ENCODE peak calls at places on chromosomes 4 and X, in eight cellular contexts. One of them, this sample, is unnamed.

GRCh38 chrX:9573282-9574106 is 108.6 kb downstream of the TBL1X start:
- DNase-seq in neuronal stem cell: no peak
- DNase-seq in cardiac fibroblast: no peak
- DNase-seq in Caki2: peak
- DNase-seq in EL: no peak
- DNase-seq in fibroblast of lung: no peak
- DNase-seq in left cardiac atrium: no peak
- DNase-seq in H7: peak
- DNase-seq in this sample: no peak

GRCh38 chrX:67545772-67546495 is 2.1 kb downstream of the AR start:
- DNase-seq in H7: peak
- DNase-seq in EL: peak
- DNase-seq in neuronal stem cell: peak
- DNase-seq in left cardiac atrium: peak
- DNase-seq in fibroblast of lung: peak
- DNase-seq in Caki2: peak
- DNase-seq in cardiac fibroblast: peak
- DNase-seq in this sample: peak

GRCh38 chr4:40055379-40055872 is 1.2 kb upstream of the N4BP2 start:
- DNase-seq in EL: no peak
- DNase-seq in H7: no peak
- DNase-seq in cardiac fibroblast: no peak
- DNase-seq in fibroblast of lung: no peak
- DNase-seq in neuronal stem cell: peak
- DNase-seq in left cardiac atrium: no peak
- DNase-seq in Caki2: no peak
- DNase-seq in this sample: no peak

GRCh38 chrX:15915959-15916703 is 61.5 kb upstream of the AP1S2 start:
- DNase-seq in cardiac fibroblast: peak
- DNase-seq in left cardiac atrium: no peak
- DNase-seq in Caki2: no peak
- DNase-seq in H7: no peak
- DNase-seq in fibroblast of lung: no peak
- DNase-seq in neuronal stem cell: no peak
- DNase-seq in EL: peak
- DNase-seq in this sample: no peak

GRCh38 chr4:11769425-11769824 is 340.7 kb upstream of the HS3ST1 start:
- DNase-seq in neuronal stem cell: no peak
- DNase-seq in cardiac fibroblast: peak
- DNase-seq in Caki2: no peak
- DNase-seq in H7: no peak
- DNase-seq in EL: no peak
- DNase-seq in left cardiac atrium: peak
- DNase-seq in fibroblast of lung: peak
- DNase-seq in this sample: no peak

GRCh38 chrX:153245288-153245731 is 66.2 kb downstream of the MAGEA1 start:
- DNase-seq in cardiac fibroblast: peak
- DNase-seq in left cardiac atrium: no peak
- DNase-seq in fibroblast of lung: peak
- DNase-seq in H7: peak
- DNase-seq in EL: no peak
- DNase-seq in neuronal stem cell: peak
- DNase-seq in Caki2: peak
- DNase-seq in this sample: peak

GRCh38 chr4:2085496-2085901 is 26.4 kb downstream of the NAT8L start:
- DNase-seq in left cardiac atrium: no peak
- DNase-seq in EL: no peak
- DNase-seq in H7: no peak
- DNase-seq in Caki2: no peak
- DNase-seq in neuronal stem cell: no peak
- DNase-seq in cardiac fibroblast: no peak
- DNase-seq in fibroblast of lung: no peak
- DNase-seq in this sample: no peak

GRCh38 chr4:151408630-151409469 is at the start of gene FHIP1A:
- DNase-seq in left cardiac atrium: peak
- DNase-seq in neuronal stem cell: peak
- DNase-seq in cardiac fibroblast: peak
- DNase-seq in H7: peak
- DNase-seq in Caki2: peak
- DNase-seq in EL: peak
- DNase-seq in fibroblast of lung: peak
- DNase-seq in this sample: peak

GRCh38 chr4:87053802-87054767 is 119.3 kb downstream of the AFF1 start:
- DNase-seq in Caki2: no peak
- DNase-seq in left cardiac atrium: no peak
- DNase-seq in EL: no peak
- DNase-seq in cardiac fibroblast: no peak
- DNase-seq in H7: no peak
- DNase-seq in fibroblast of lung: no peak
- DNase-seq in neuronal stem cell: no peak
- DNase-seq in this sample: no peak

GRCh38 chr4:118585015-118585414 is 100.2 kb upstream of the METTL14 start:
- DNase-seq in EL: no peak
- DNase-seq in Caki2: no peak
- DNase-seq in fibroblast of lung: no peak
- DNase-seq in H7: no peak
- DNase-seq in cardiac fibroblast: no peak
- DNase-seq in left cardiac atrium: no peak
- DNase-seq in neuronal stem cell: no peak
- DNase-seq in this sample: no peak

GRCh38 chr4:28278676-28279075 is 1418.0 kb downstream of the STIM2 start:
- DNase-seq in fibroblast of lung: no peak
- DNase-seq in cardiac fibroblast: no peak
- DNase-seq in H7: no peak
- DNase-seq in neuronal stem cell: no peak
- DNase-seq in left cardiac atrium: no peak
- DNase-seq in Caki2: no peak
- DNase-seq in EL: no peak
- DNase-seq in this sample: no peak

GRCh38 chr4:122700178-122700725 is 32.3 kb upstream of the BBS12 start:
- DNase-seq in Caki2: no peak
- DNase-seq in H7: no peak
- DNase-seq in fibroblast of lung: peak
- DNase-seq in left cardiac atrium: peak
- DNase-seq in EL: peak
- DNase-seq in cardiac fibroblast: peak
- DNase-seq in neuronal stem cell: no peak
- DNase-seq in this sample: peak

GRCh38 chr4:158722291-158722916 is 792 bp downstream of the PPID start:
- DNase-seq in cardiac fibroblast: peak
- DNase-seq in neuronal stem cell: peak
- DNase-seq in fibroblast of lung: peak
- DNase-seq in Caki2: peak
- DNase-seq in left cardiac atrium: no peak
- DNase-seq in H7: peak
- DNase-seq in EL: peak
- DNase-seq in this sample: peak

GRCh38 chrX:153934473-153935325 is at the start of gene NAA10:
- DNase-seq in left cardiac atrium: peak
- DNase-seq in neuronal stem cell: peak
- DNase-seq in EL: peak
- DNase-seq in Caki2: peak
- DNase-seq in H7: peak
- DNase-seq in cardiac fibroblast: peak
- DNase-seq in fibroblast of lung: peak
- DNase-seq in this sample: peak

GRCh38 chr4:174538876-174539250 is 16.6 kb upstream of the HPGD start:
- DNase-seq in fibroblast of lung: no peak
- DNase-seq in cardiac fibroblast: no peak
- DNase-seq in neuronal stem cell: no peak
- DNase-seq in left cardiac atrium: no peak
- DNase-seq in Caki2: no peak
- DNase-seq in EL: no peak
- DNase-seq in H7: no peak
- DNase-seq in this sample: no peak

GRCh38 chr4:136441629-136442282 is 1090.5 kb downstream of the PCDH18 start:
- DNase-seq in left cardiac atrium: no peak
- DNase-seq in EL: no peak
- DNase-seq in fibroblast of lung: no peak
- DNase-seq in cardiac fibroblast: no peak
- DNase-seq in H7: no peak
- DNase-seq in neuronal stem cell: no peak
- DNase-seq in Caki2: no peak
- DNase-seq in this sample: no peak

GRCh38 chr4:168220893-168221292 is 97.7 kb downstream of the DDX60 start:
- DNase-seq in neuronal stem cell: no peak
- DNase-seq in fibroblast of lung: no peak
- DNase-seq in cardiac fibroblast: peak
- DNase-seq in Caki2: peak
- DNase-seq in EL: peak
- DNase-seq in left cardiac atrium: no peak
- DNase-seq in H7: no peak
- DNase-seq in this sample: peak

GRCh38 chrX:10015711-10016515 is 48.8 kb downstream of the CLDN34 start:
- DNase-seq in neuronal stem cell: no peak
- DNase-seq in EL: peak
- DNase-seq in left cardiac atrium: peak
- DNase-seq in cardiac fibroblast: peak
- DNase-seq in Caki2: no peak
- DNase-seq in H7: peak
- DNase-seq in fibroblast of lung: peak
- DNase-seq in this sample: peak

GRCh38 chr4:1615786-1616573 is 68.1 kb downstream of the FAM53A start:
- DNase-seq in Caki2: no peak
- DNase-seq in EL: no peak
- DNase-seq in H7: no peak
- DNase-seq in left cardiac atrium: peak
- DNase-seq in cardiac fibroblast: no peak
- DNase-seq in fibroblast of lung: no peak
- DNase-seq in neuronal stem cell: no peak
- DNase-seq in this sample: no peak

GRCh38 chr4:186845137-186845842 is 121.6 kb upstream of the FAT1 start:
- DNase-seq in left cardiac atrium: peak
- DNase-seq in Caki2: peak
- DNase-seq in EL: peak
- DNase-seq in H7: no peak
- DNase-seq in cardiac fibroblast: peak
- DNase-seq in neuronal stem cell: no peak
- DNase-seq in fibroblast of lung: peak
- DNase-seq in this sample: peak

GRCh38 chrX:10051866-10052265 is 84.7 kb downstream of the CLDN34 start:
- DNase-seq in Caki2: no peak
- DNase-seq in EL: no peak
- DNase-seq in neuronal stem cell: no peak
- DNase-seq in fibroblast of lung: no peak
- DNase-seq in cardiac fibroblast: no peak
- DNase-seq in H7: no peak
- DNase-seq in left cardiac atrium: no peak
- DNase-seq in this sample: no peak

GRCh38 chr4:86185659-86186058 is 174.2 kb downstream of the MAPK10 start:
- DNase-seq in left cardiac atrium: no peak
- DNase-seq in Caki2: no peak
- DNase-seq in fibroblast of lung: no peak
- DNase-seq in H7: no peak
- DNase-seq in neuronal stem cell: no peak
- DNase-seq in cardiac fibroblast: no peak
- DNase-seq in EL: no peak
- DNase-seq in this sample: no peak

GRCh38 chr4:123216946-123217345 is 179.6 kb upstream of the SPRY1 start:
- DNase-seq in cardiac fibroblast: no peak
- DNase-seq in left cardiac atrium: no peak
- DNase-seq in Caki2: no peak
- DNase-seq in neuronal stem cell: no peak
- DNase-seq in EL: no peak
- DNase-seq in H7: no peak
- DNase-seq in fibroblast of lung: no peak
- DNase-seq in this sample: no peak

GRCh38 chr4:121484633-121485032 is 103.8 kb upstream of the QRFPR start:
- DNase-seq in H7: peak
- DNase-seq in EL: peak
- DNase-seq in cardiac fibroblast: peak
- DNase-seq in fibroblast of lung: peak
- DNase-seq in left cardiac atrium: peak
- DNase-seq in neuronal stem cell: peak
- DNase-seq in Caki2: peak
- DNase-seq in this sample: peak

GRCh38 chr4:165767671-165768070 is 105.4 kb upstream of the TLL1 start:
- DNase-seq in EL: no peak
- DNase-seq in fibroblast of lung: no peak
- DNase-seq in cardiac fibroblast: no peak
- DNase-seq in H7: no peak
- DNase-seq in neuronal stem cell: no peak
- DNase-seq in Caki2: no peak
- DNase-seq in left cardiac atrium: no peak
- DNase-seq in this sample: no peak

GRCh38 chr4:183478926-183479325 is 25.9 kb upstream of the ING2 start:
- DNase-seq in neuronal stem cell: no peak
- DNase-seq in cardiac fibroblast: no peak
- DNase-seq in Caki2: no peak
- DNase-seq in EL: no peak
- DNase-seq in fibroblast of lung: no peak
- DNase-seq in left cardiac atrium: no peak
- DNase-seq in H7: no peak
- DNase-seq in this sample: no peak

GRCh38 chr4:87521757-87522374 is 7.3 kb downstream of the SPARCL1 start:
- DNase-seq in cardiac fibroblast: peak
- DNase-seq in Caki2: peak
- DNase-seq in H7: no peak
- DNase-seq in left cardiac atrium: no peak
- DNase-seq in neuronal stem cell: no peak
- DNase-seq in EL: no peak
- DNase-seq in fibroblast of lung: peak
- DNase-seq in this sample: peak

GRCh38 chrX:18873189-18873791 is 110.6 kb downstream of the PHKA2 start:
- DNase-seq in fibroblast of lung: peak
- DNase-seq in left cardiac atrium: peak
- DNase-seq in Caki2: peak
- DNase-seq in cardiac fibroblast: peak
- DNase-seq in neuronal stem cell: no peak
- DNase-seq in EL: peak
- DNase-seq in H7: no peak
- DNase-seq in this sample: peak

GRCh38 chr4:77021614-77022089 is 54.1 kb downstream of the CCNI start:
- DNase-seq in cardiac fibroblast: peak
- DNase-seq in neuronal stem cell: no peak
- DNase-seq in left cardiac atrium: no peak
- DNase-seq in Caki2: no peak
- DNase-seq in EL: peak
- DNase-seq in H7: no peak
- DNase-seq in fibroblast of lung: peak
- DNase-seq in this sample: peak

GRCh38 chr4:108080752-108081151 is 88.0 kb downstream of the LEF1 start:
- DNase-seq in fibroblast of lung: no peak
- DNase-seq in left cardiac atrium: no peak
- DNase-seq in EL: no peak
- DNase-seq in H7: no peak
- DNase-seq in neuronal stem cell: no peak
- DNase-seq in cardiac fibroblast: no peak
- DNase-seq in Caki2: no peak
- DNase-seq in this sample: no peak

GRCh38 chr4:19063662-19064061 is 1042.1 kb upstream of the LCORL start:
- DNase-seq in cardiac fibroblast: no peak
- DNase-seq in fibroblast of lung: no peak
- DNase-seq in left cardiac atrium: no peak
- DNase-seq in H7: no peak
- DNase-seq in EL: peak
- DNase-seq in neuronal stem cell: no peak
- DNase-seq in Caki2: no peak
- DNase-seq in this sample: no peak

GRCh38 chr4:78644744-78645330 is 93.3 kb downstream of the ANXA3 start:
- DNase-seq in EL: peak
- DNase-seq in fibroblast of lung: peak
- DNase-seq in neuronal stem cell: no peak
- DNase-seq in left cardiac atrium: peak
- DNase-seq in Caki2: peak
- DNase-seq in H7: peak
- DNase-seq in cardiac fibroblast: peak
- DNase-seq in this sample: peak

GRCh38 chr4:54371211-54371610 is 142.1 kb downstream of the PDGFRA start:
- DNase-seq in fibroblast of lung: no peak
- DNase-seq in EL: peak
- DNase-seq in neuronal stem cell: no peak
- DNase-seq in Caki2: no peak
- DNase-seq in left cardiac atrium: no peak
- DNase-seq in H7: no peak
- DNase-seq in cardiac fibroblast: no peak
- DNase-seq in this sample: peak

GRCh38 chr4:86286729-86287128 is 73.1 kb downstream of the MAPK10 start:
- DNase-seq in Caki2: no peak
- DNase-seq in fibroblast of lung: no peak
- DNase-seq in left cardiac atrium: no peak
- DNase-seq in H7: no peak
- DNase-seq in EL: no peak
- DNase-seq in neuronal stem cell: no peak
- DNase-seq in cardiac fibroblast: no peak
- DNase-seq in this sample: no peak

This sample was measured in EH.